ENCODE peak calls at places on chromosomes 1 and 21, in five cellular contexts. K is thoracic aorta, G is uterus, V is H1, U is substantia nigra. A is an unnamed sample.

GRCh38 chr1:244236101-244236500 is 185.0 kb downstream of the ZBTB18 start:
- DNase-seq in K (no peak), G (no peak), V (no peak), U (no peak), A (no peak)

GRCh38 chr1:209367031-209367813 is 216.3 kb upstream of the CAMK1G start:
- DNase-seq in K (no peak), G (no peak), V (no peak), U (no peak), A (no peak)

GRCh38 chr1:91806146-91806545 is 79.8 kb downstream of the TGFBR3 start:
- DNase-seq in K (no peak), G (no peak), V (no peak), U (no peak), A (no peak)

GRCh38 chr1:115031595-115031994 is 2.0 kb downstream of the TSHB start:
- DNase-seq in K (no peak), G (no peak), V (no peak), U (no peak), A (no peak)

GRCh38 chr1:102834688-102835320 is 273.5 kb downstream of the COL11A1 start:
- DNase-seq in K (no peak), G (no peak), V (no peak), U (no peak), A (no peak)

GRCh38 chr1:51518730-51519047 is 377 bp downstream of the EPS15 start:
- DNase-seq in K (no peak), G (no peak), V (peak), U (no peak), A (no peak)

GRCh38 chr1:85612704-85613361 is 32.3 kb downstream of the CCN1 start:
- DNase-seq in K (no peak), G (no peak), V (no peak), U (no peak), A (no peak)

GRCh38 chr1:213154056-213154677 is 103.1 kb downstream of the RPS6KC1 start:
- DNase-seq in K (no peak), G (no peak), V (no peak), U (no peak), A (no peak)

GRCh38 chr1:108553910-108554309 is 6.0 kb upstream of the EEIG2 start:
- DNase-seq in K (no peak), G (no peak), V (no peak), U (no peak), A (no peak)

GRCh38 chr1:29555043-29555620 is 318.8 kb downstream of the PTPRU start:
- DNase-seq in K (no peak), G (no peak), V (no peak), U (no peak), A (no peak)

GRCh38 chr1:37877991-37878544 is 18.7 kb upstream of the MTF1 start:
- DNase-seq in K (no peak), G (no peak), V (no peak), U (no peak), A (no peak)

GRCh38 chr1:30700528-30701265 is 22.7 kb downstream of the MATN1 start:
- DNase-seq in K (no peak), G (peak), V (no peak), U (no peak), A (no peak)

GRCh38 chr1:116298746-116299145 is 74.3 kb upstream of the ATP1A1 start:
- DNase-seq in K (no peak), G (no peak), V (no peak), U (no peak), A (no peak)

GRCh38 chr1:93350322-93350721 is 4.6 kb downstream of the DR1 start:
- DNase-seq in K (no peak), G (no peak), V (no peak), U (no peak), A (no peak)

GRCh38 chr1:232273071-232273470 is 356.9 kb downstream of the SIPA1L2 start:
- DNase-seq in K (no peak), G (no peak), V (no peak), U (no peak), A (no peak)

GRCh38 chr1:243748706-243749283 is 101.2 kb downstream of the AKT3 start:
- DNase-seq in K (no peak), G (peak), V (no peak), U (no peak), A (no peak)

GRCh38 chr1:179709841-179710329 is 33.2 kb upstream of the FAM163A start:
- DNase-seq in K (no peak), G (peak), V (no peak), U (no peak), A (no peak)

GRCh38 chr1:84722794-84723193 is 32.5 kb upstream of the SSX2IP start:
- DNase-seq in K (no peak), G (peak), V (no peak), U (no peak), A (no peak)

GRCh38 chr1:85019989-85020388 is 23.1 kb upstream of the MCOLN2 start:
- DNase-seq in K (no peak), G (no peak), V (no peak), U (no peak), A (no peak)

GRCh38 chr1:16139473-16139962 is 16.4 kb downstream of the EPHA2 start:
- DNase-seq in K (no peak), G (no peak), V (no peak), U (no peak), A (no peak)

GRCh38 chr1:31102501-31102950 is 37.0 kb upstream of the PUM1 start:
- DNase-seq in K (no peak), G (no peak), V (no peak), U (no peak), A (no peak)

GRCh38 chr21:31354604-31355443 is 10.8 kb upstream of the TIAM1 start:
- DNase-seq in K (no peak), G (no peak), V (no peak), U (no peak), A (peak)

GRCh38 chr1:248094884-248095283 is at the start of gene OR2L13:
- DNase-seq in K (no peak), G (no peak), V (no peak), U (no peak), A (no peak)

GRCh38 chr1:41169066-41169798 is 72.9 kb downstream of the SCMH1 start:
- DNase-seq in K (no peak), G (no peak), V (no peak), U (no peak), A (no peak)

GRCh38 chr1:234781241-234782056 is 171.5 kb upstream of the IRF2BP2 start:
- DNase-seq in K (no peak), G (no peak), V (no peak), U (no peak), A (no peak)

GRCh38 chr1:11031624-11032262 is 15.3 kb downstream of the MASP2 start:
- DNase-seq in K (no peak), G (no peak), V (peak), U (no peak), A (no peak)

GRCh38 chr21:45161039-45161945 is 86.9 kb downstream of the ADARB1 start:
- DNase-seq in K (no peak), G (no peak), V (no peak), U (no peak), A (no peak)

GRCh38 chr1:242761556-242761955 is 237.1 kb upstream of the PLD5 start:
- DNase-seq in K (no peak), G (no peak), V (no peak), U (no peak), A (no peak)

GRCh38 chr1:232404981-232405380 is 225.0 kb downstream of the SIPA1L2 start:
- DNase-seq in K (no peak), G (no peak), V (no peak), U (no peak), A (no peak)

DNA sequence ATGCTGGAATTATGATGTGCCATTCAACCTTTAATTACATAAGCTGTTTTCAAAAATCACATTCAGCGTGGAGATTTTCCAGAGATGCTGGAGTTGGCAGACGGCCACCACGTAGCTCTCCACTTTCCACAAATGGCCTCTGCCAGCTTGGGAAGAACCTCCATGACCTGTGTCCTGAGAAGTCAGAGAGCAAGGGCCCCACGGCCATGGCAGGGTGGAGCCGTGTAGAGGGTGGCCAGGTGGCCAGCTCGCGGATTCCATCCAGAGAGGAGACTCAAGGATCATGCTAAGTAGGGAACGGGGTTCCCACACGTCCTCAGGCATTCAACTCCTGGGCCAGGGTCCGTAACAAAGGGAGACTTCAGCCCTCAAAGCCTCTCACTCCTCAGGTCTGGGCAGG is 1.3 kb upstream of the GALE start:
- DNase-seq in K (no peak), G (no peak), V (no peak), U (no peak), A (no peak)
- H3K27ac ChIP-seq in K (no peak), G (no peak), V (no peak), U (no peak), A (no peak)

GRCh38 chr1:223711173-223711572 is 1.2 kb upstream of the CAPN2 start:
- DNase-seq in K (no peak), G (no peak), V (no peak), U (no peak), A (no peak)
- H3K27ac ChIP-seq in K (peak), G (peak), V (no peak), U (no peak), A (no peak)

DNA sequence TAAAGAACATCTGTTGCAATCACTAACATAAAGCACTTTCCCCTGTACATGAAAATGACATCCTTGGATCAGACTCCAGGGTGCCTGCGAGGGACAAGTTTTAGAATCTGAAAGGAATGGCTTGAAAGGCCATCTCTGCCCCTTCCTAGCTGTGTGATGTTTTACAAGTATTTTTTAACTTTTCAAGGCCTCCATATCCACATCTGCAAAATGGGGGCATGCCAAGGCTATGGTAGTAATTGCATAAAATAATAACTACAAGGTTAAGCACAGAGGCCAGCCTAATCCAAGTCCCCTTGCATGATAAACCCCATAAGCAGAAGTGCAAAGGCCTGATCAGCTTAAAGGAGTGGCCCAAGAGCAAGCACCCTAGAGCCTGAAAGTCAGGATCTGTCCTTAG is 12.2 kb downstream of the CAPZB start:
- DNase-seq in K (no peak), G (no peak), V (no peak), U (no peak), A (no peak)
- H3K27ac ChIP-seq in K (no peak), G (no peak), V (no peak), U (no peak), A (no peak)

GRCh38 chr1:175174273-175174672 is 18.3 kb downstream of the KIAA0040 start:
- DNase-seq in K (no peak), G (no peak), V (no peak), U (no peak), A (no peak)
- H3K27ac ChIP-seq in K (no peak), G (no peak), V (no peak), U (no peak), A (no peak)

DNA sequence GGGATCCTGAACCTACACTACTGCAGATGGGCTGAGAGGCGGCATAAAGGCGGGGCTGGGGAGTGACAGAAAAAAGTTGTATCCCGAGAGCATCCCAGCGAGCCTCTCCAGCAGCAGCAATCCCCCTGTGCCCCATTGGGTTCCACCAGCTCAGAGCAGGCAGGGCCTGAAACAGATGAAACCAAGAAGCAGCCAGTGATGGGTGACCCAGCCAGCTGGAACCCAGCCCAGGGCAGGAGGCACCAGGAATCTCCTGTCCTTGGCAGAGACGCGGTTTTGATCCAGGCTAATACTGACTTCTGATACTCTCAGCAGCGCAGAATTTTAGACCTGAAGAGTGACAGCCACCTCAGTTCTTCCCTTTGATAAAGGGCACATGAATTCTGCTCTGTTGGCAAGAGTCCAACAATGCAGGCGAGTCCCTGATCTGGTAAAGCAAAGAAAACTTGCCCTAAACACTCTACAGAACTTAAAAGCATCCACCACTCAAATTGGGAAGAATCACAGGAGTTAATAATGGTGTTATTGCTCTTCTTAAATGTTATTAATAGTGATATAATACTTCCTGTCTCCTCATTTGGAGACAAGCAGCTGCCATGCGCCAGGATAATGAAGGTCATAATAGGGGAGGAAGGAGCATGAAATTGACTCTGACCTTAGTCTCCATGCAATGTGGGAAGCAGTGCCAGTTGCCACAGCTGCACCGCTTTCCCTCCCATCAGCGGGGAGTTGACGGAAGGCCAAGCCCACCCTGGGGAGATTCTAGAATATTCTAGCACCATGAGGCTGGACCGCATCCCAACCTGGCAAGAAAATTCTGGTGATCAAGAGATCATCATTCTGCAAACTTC is 11.2 kb upstream of the OLIG1 start:
- DNase-seq in K (no peak), G (no peak), V (no peak), U (peak), A (no peak)
- H3K27ac ChIP-seq in K (no peak), G (no peak), V (no peak), U (peak), A (peak)

GRCh38 chr1:18922319-18922726 is 20.0 kb upstream of the ALDH4A1 start:
- DNase-seq in K (peak), G (peak), V (no peak), U (no peak), A (peak)
- H3K27ac ChIP-seq in K (peak), G (peak), V (no peak), U (peak), A (peak)